ENCODE peak calls at places on chromosomes 16 and 17, in six cellular contexts. C is cardiac fibroblast; S is Panc1; A is left cardiac atrium; P is stimulated activated CD8-positive, alpha-beta memory T cell treated with anti-CD3 and anti-CD28 coated beads, Interleukin-15, amount 100 ng/mL, for 24 hours; E is foreskin melanocyte. Y is an unnamed sample.

GRCh38 chr17:13671771-13672170 is 70.0 kb upstream of the HS3ST3A1 start:
- DNase-seq in P (no peak), E (no peak), A (no peak), C (peak; percentile 30), S (no peak), Y (no peak)

GRCh38 chr16:2468725-2469398 is 2.2 kb upstream of the NTN3 start:
- DNase-seq in E (no peak), C (no peak), P (no peak), S (no peak), A (no peak), Y (no peak)

GRCh38 chr17:13601776-13602551 is at the start of gene HS3ST3A1:
- DNase-seq in P (no peak), E (no peak), S (no peak), C (peak; percentile 79), A (no peak), Y (peak; percentile 24)

GRCh38 chr16:15976929-15977637 is 27.7 kb downstream of the ABCC1 start:
- DNase-seq in P (no peak), C (peak; percentile 81), E (no peak), A (peak; percentile 61), S (no peak), Y (peak; percentile 63)

GRCh38 chr17:7041607-7042506 is 2.0 kb downstream of the SLC16A11 start:
- DNase-seq in E (no peak), P (no peak), S (no peak), A (no peak), C (no peak), Y (no peak)

GRCh38 chr17:80195671-80196529 is 24.2 kb downstream of the SGSH start:
- DNase-seq in A (no peak), S (peak; percentile 30), C (peak; percentile 33), E (no peak), P (peak; percentile 28), Y (peak; percentile 39)

GRCh38 chr16:77496934-77497333 is 62.1 kb upstream of the ADAMTS18 start:
- DNase-seq in C (peak; percentile 47), A (no peak), E (no peak), S (no peak), P (no peak), Y (no peak)

GRCh38 chr17:12545877-12546513 is 119.7 kb upstream of the MYOCD start:
- DNase-seq in A (no peak), P (no peak), S (peak; percentile 28), C (peak; percentile 72), E (no peak), Y (no peak)

GRCh38 chr17:42026821-42027539 is 7.1 kb downstream of the NKIRAS2 start:
- DNase-seq in P (no peak), C (no peak), A (no peak), E (no peak), S (no peak), Y (no peak)

GRCh38 chr17:21676281-21677111 is 15.8 kb upstream of the KCNJ18 start:
- DNase-seq in E (no peak), A (no peak), S (no peak), C (no peak), P (no peak), Y (no peak)

GRCh38 chr17:66373944-66374817 is 71.8 kb downstream of the PRKCA start:
- DNase-seq in E (peak; percentile 38), A (peak; percentile 27), S (no peak), C (no peak), P (peak; percentile 21), Y (peak; percentile 19)

GRCh38 chr17:63514477-63514876 is 8.7 kb upstream of the KCNH6 start:
- DNase-seq in E (no peak), C (no peak), P (no peak), A (no peak), S (no peak), Y (no peak)

GRCh38 chr16:49856741-49857330 is 924 bp upstream of the ZNF423 start:
- DNase-seq in P (no peak), A (peak; percentile 84), C (peak; percentile 87), S (no peak), E (peak; percentile 45), Y (peak; percentile 92)

GRCh38 chr17:79160980-79161621 is 86.5 kb downstream of the ENGASE start:
- DNase-seq in A (no peak), E (no peak), C (peak; percentile 52), S (no peak), P (no peak), Y (no peak)

GRCh38 chr17:5788266-5788900 is 204.1 kb upstream of the NLRP1 start:
- DNase-seq in S (no peak), C (peak; percentile 51), P (no peak), A (no peak), E (no peak), Y (no peak)